ENCODE peak calls at places on chromosomes 16 and 17, in ten cellular contexts. U, V, I, S, B, D, G, F, E and H are unnamed samples.

GRCh38 chr16:54374136-54374535 is 87.5 kb upstream of the IRX3 start:
- DNase-seq in U (no peak), V (no peak), I (no peak), S (no peak), B (no peak), D (no peak), G (no peak), F (no peak), E (no peak), H (no peak)

GRCh38 chr17:40312893-40313659 is 4.1 kb downstream of the RARA start:
- DNase-seq in U (no peak), V (no peak), I (no peak), S (no peak), B (no peak), D (no peak), G (no peak), F (no peak), E (no peak), H (no peak)

GRCh38 chr17:48626470-48627241 is 498 bp upstream of the HOXB9 start:
- DNase-seq in U (no peak), V (no peak), I (no peak), S (no peak), B (no peak), D (no peak), G (no peak), F (peak; percentile 88), E (no peak), H (no peak)

GRCh38 chr17:17729620-17730249 is 48.5 kb downstream of the RAI1 start:
- DNase-seq in U (no peak), V (no peak), I (peak; percentile 56), S (no peak), B (peak; percentile 72), D (no peak), G (peak; percentile 53), F (peak; percentile 71), E (no peak), H (no peak)

GRCh38 chr17:8397636-8398035 is at the start of gene RNF222:
- DNase-seq in U (no peak), V (no peak), I (no peak), S (peak; percentile 30), B (peak; percentile 85), D (peak; percentile 2), G (no peak), F (peak; percentile 40), E (no peak), H (no peak)

GRCh38 chr16:7405166-7405565 is 72.5 kb downstream of the RBFOX1 start:
- DNase-seq in U (peak; percentile 49), V (no peak), I (no peak), S (peak; percentile 40), B (peak; percentile 6), D (peak; percentile 43), G (peak; percentile 27), F (peak; percentile 50), E (peak; percentile 66), H (no peak)

GRCh38 chr17:47119746-47120520 is 69.2 kb downstream of the CDC27 start:
- DNase-seq in U (no peak), V (no peak), I (no peak), S (no peak), B (no peak), D (no peak), G (no peak), F (no peak), E (no peak), H (no peak)

GRCh38 chr17:49249292-49249794 is 18.8 kb upstream of the PHOSPHO1 start:
- DNase-seq in U (peak; percentile 60), V (no peak), I (no peak), S (peak; percentile 34), B (peak; percentile 81), D (peak; percentile 27), G (no peak), F (no peak), E (peak; percentile 71), H (peak; percentile 31)

GRCh38 chr17:62931101-62931500 is 34.9 kb upstream of the TANC2 start:
- DNase-seq in U (no peak), V (no peak), I (no peak), S (no peak), B (no peak), D (no peak), G (no peak), F (no peak), E (no peak), H (no peak)

GRCh38 chr17:81401727-81402529 is 6.7 kb downstream of the BAHCC1 start:
- DNase-seq in U (peak; percentile 69), V (no peak), I (no peak), S (no peak), B (no peak), D (no peak), G (no peak), F (no peak), E (no peak), H (peak; percentile 58)

DNA sequence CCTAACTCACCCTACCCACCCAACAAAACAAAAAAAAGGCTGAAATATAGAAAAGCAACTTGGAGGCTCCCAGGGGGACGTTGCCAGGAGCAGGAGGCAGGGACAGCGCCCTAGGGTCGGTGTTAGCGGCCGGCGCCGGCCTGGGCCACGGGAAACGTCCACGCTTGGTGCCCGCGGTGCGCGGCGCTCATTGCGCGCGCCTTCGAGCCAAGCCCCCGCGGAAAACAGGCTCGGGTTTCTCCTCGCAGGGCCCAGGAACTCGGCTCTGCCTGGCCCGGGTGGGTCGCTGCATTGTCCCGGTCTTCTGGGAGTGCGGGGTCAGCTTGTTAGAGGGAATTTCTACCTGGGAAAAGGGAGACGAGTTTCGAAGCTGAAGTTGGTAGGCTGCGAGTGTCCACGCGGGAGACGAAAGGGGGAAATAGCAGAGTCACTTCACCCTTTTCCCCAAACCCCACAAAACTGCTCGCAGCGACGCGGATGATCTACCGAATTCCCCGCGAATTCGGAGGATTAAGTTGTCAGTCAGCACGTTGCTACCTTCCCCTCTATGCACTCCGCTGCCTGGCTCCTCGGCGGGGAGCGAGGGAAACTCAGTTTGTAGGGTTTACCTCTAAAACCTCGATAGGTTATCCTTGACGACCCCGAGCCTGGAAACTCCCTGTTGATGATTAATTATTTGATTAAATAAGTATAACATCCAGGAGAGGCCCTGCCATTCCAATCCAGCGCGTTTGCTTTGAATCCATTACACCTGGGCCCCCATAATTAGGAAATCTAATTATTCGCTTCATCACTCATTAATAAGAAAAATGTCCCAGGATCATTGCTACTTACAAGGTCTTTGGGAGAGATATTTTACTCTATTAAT is 751 bp upstream of the FOXC2 start:
- DNase-seq in U (no peak), V (no peak), I (no peak), S (no peak), B (no peak), D (no peak), G (no peak), F (no peak), E (no peak), H (no peak)
- H3K4me3 ChIP-seq in U (peak overlapping the region; percentile 57), V (peak overlapping the region; percentile 94), I (no peak overlapping the region), S (no peak overlapping the region), B (no peak overlapping the region), D (peak overlapping the region; percentile 71), G (no peak overlapping the region), F (no peak overlapping the region), E (peak overlapping the region; percentile 30), H (no peak overlapping the region)

GRCh38 chr16:88026964-88027938 is 76.0 kb downstream of the BANP start:
- DNase-seq in U (no peak), V (no peak), I (no peak), S (no peak), B (no peak), D (no peak), G (no peak), F (peak; percentile 24), E (no peak), H (no peak)

GRCh38 chr16:88035292-88035691 is 84.1 kb downstream of the BANP start:
- DNase-seq in U (no peak), V (no peak), I (no peak), S (no peak), B (no peak), D (no peak), G (no peak), F (no peak), E (no peak), H (no peak)

GRCh38 chr16:88034770-88035169 is 83.5 kb downstream of the BANP start:
- DNase-seq in U (no peak), V (no peak), I (no peak), S (no peak), B (no peak), D (no peak), G (no peak), F (no peak), E (no peak), H (no peak)

GRCh38 chr16:88030498-88030897 is 79.3 kb downstream of the BANP start:
- DNase-seq in U (no peak), V (no peak), I (no peak), S (no peak), B (no peak), D (no peak), G (no peak), F (no peak), E (no peak), H (no peak)
- H3K9me3 ChIP-seq in U (no peaks in the 10 kb centered on the region), V (no peaks in the 10 kb centered on the region), I (no peaks in the 10 kb centered on the region), S (no peaks in the 10 kb centered on the region), B (no peaks in the 10 kb centered on the region), D (no peaks in the 10 kb centered on the region), G (no peaks in the 10 kb centered on the region), F (no peaks in the 10 kb centered on the region), E (no peaks in the 10 kb centered on the region), H (no peaks in the 10 kb centered on the region)

GRCh38 chr16:82631701-82632685 is 5.2 kb downstream of the CDH13 start:
- DNase-seq in U (no peak), V (no peak), I (no peak), S (no peak), B (no peak), D (no peak), G (no peak), F (no peak), E (no peak), H (no peak)

GRCh38 chr16:82630219-82630618 is 3.5 kb downstream of the CDH13 start:
- DNase-seq in U (no peak), V (no peak), I (no peak), S (no peak), B (no peak), D (no peak), G (no peak), F (no peak), E (no peak), H (no peak)

GRCh38 chr16:82629441-82630027 is 2.8 kb downstream of the CDH13 start:
- DNase-seq in U (no peak), V (no peak), I (no peak), S (no peak), B (no peak), D (no peak), G (no peak), F (no peak), E (no peak), H (no peak)

GRCh38 chr16:82628741-82629140 is 2.0 kb downstream of the CDH13 start:
- DNase-seq in U (no peak), V (no peak), I (no peak), S (no peak), B (no peak), D (no peak), G (no peak), F (no peak), E (no peak), H (no peak)

GRCh38 chr16:82630688-82631087 is 3.9 kb downstream of the CDH13 start:
- DNase-seq in U (no peak), V (no peak), I (no peak), S (no peak), B (no peak), D (no peak), G (no peak), F (no peak), E (no peak), H (no peak)
- TF ChIP-seq CTCF in U (peak; percentile 35), V (no peak), I (peak; percentile 29), S (no peak), B (no peak), D (no peak), G (no peak), F (peak; percentile 50), E (no peak), H (no peak)

GRCh38 chr16:28295213-28295612 is 2.9 kb downstream of the SBK1 start:
- DNase-seq in U (no peak), V (no peak), I (no peak), S (no peak), B (no peak), D (no peak), G (no peak), F (no peak), E (no peak), H (no peak)
- H3K4me3 ChIP-seq in U (no peak overlapping the region), V (no peak overlapping the region), I (no peak overlapping the region), S (no peak overlapping the region), B (no peak overlapping the region), D (no peak overlapping the region), G (no peak overlapping the region), F (no peak overlapping the region), E (no peak overlapping the region), H (no peak overlapping the region)